ENCODE peak calls at places on chromosomes 13 and 19, in five cellular contexts. I is mesothelial cell of epicardium, X is type B pancreatic cell, D is prostate gland, Z is IMR-90. M is an unnamed sample.
A peak's percentile ranks its signal among the peaks of the same experiment; 100 is the strongest.

GRCh38 chr13:55219538-55219937 is 1921.2 kb upstream of the PRR20A start:
- DNase-seq in X (no peak), D (no peak), I (no peak), Z (no peak), M (no peak)

GRCh38 chr19:38993271-38993670 is 17.7 kb upstream of the FBXO17 start:
- DNase-seq in X (no peak), I (no peak), D (no peak), Z (peak; percentile 74), M (no peak)

GRCh38 chr13:63551731-63552130 is 2136.1 kb upstream of the PCDH20 start:
- DNase-seq in Z (no peak), X (no peak), I (no peak), D (no peak), M (no peak)

GRCh38 chr13:49806126-49806536 is 13.6 kb upstream of the KPNA3 start:
- DNase-seq in D (no peak), X (no peak), I (no peak), Z (no peak), M (no peak)

GRCh38 chr13:21913010-21913409 is 242.1 kb downstream of the FGF9 start:
- DNase-seq in D (no peak), Z (peak; percentile 19), X (no peak), I (no peak), M (no peak)

GRCh38 chr13:106573279-106573831 is 5.4 kb upstream of the ARGLU1 start:
- DNase-seq in X (no peak), I (no peak), Z (peak; percentile 52), D (no peak), M (no peak)

GRCh38 chr19:2540646-2541454 is 64.9 kb downstream of the GADD45B start:
- DNase-seq in X (peak; percentile 93), Z (peak; percentile 97), D (peak; percentile 94), I (peak; percentile 94), M (peak; percentile 65)

GRCh38 chr19:38676023-38676877 is 28.8 kb downstream of the ACTN4 start:
- DNase-seq in I (no peak), Z (peak; percentile 78), D (no peak), X (no peak), M (no peak)

GRCh38 chr19:45037393-45038169 is 1.3 kb upstream of the CLASRP start:
- DNase-seq in Z (no peak), I (no peak), X (no peak), D (no peak), M (no peak)

GRCh38 chr19:1739960-1740629 is 13.2 kb upstream of the ONECUT3 start:
- DNase-seq in Z (no peak), D (no peak), X (no peak), I (no peak), M (no peak)

GRCh38 chr19:6213266-6213595 is 66.5 kb downstream of the MLLT1 start:
- DNase-seq in X (peak; percentile 72), Z (no peak), D (no peak), I (no peak), M (no peak)

GRCh38 chr13:103283451-103283820 is 217.2 kb upstream of the SLC10A2 start:
- DNase-seq in D (no peak), X (no peak), I (no peak), Z (no peak), M (no peak)

GRCh38 chr19:17871878-17872250 is at the start of gene SLC5A5:
- DNase-seq in D (no peak), I (no peak), X (no peak), Z (no peak), M (no peak)

GRCh38 chr19:46344363-46344762 is 2.5 kb upstream of the PPP5C start:
- DNase-seq in I (no peak), X (no peak), D (no peak), Z (no peak), M (no peak)

GRCh38 chr13:28830580-28830979 is 10.4 kb downstream of the MTUS2 start:
- DNase-seq in I (no peak), X (no peak), D (no peak), Z (no peak), M (no peak)

GRCh38 chr19:17194608-17195007 is 20.5 kb upstream of the USE1 start:
- DNase-seq in I (no peak), X (no peak), Z (no peak), D (no peak), M (no peak)

GRCh38 chr13:48873598-48873997 is 102.1 kb upstream of the FNDC3A start:
- DNase-seq in I (no peak), D (no peak), Z (peak; percentile 59), X (no peak), M (no peak)

GRCh38 chr13:75437582-75438318 is 44.2 kb downstream of the TBC1D4 start:
- DNase-seq in D (no peak), Z (peak; percentile 35), X (no peak), I (no peak), M (no peak)

GRCh38 chr13:52449323-52450011 is 967 bp downstream of the VPS36 start:
- DNase-seq in Z (no peak), X (no peak), I (no peak), D (no peak), M (no peak)

GRCh38 chr19:37877147-37877546 is 29.2 kb downstream of the WDR87 start:
- DNase-seq in X (no peak), Z (no peak), D (no peak), I (no peak), M (no peak)

GRCh38 chr13:21979156-21979819 is 308.4 kb downstream of the FGF9 start:
- DNase-seq in X (no peak), Z (peak; percentile 71), I (no peak), D (no peak), M (no peak)

DNA sequence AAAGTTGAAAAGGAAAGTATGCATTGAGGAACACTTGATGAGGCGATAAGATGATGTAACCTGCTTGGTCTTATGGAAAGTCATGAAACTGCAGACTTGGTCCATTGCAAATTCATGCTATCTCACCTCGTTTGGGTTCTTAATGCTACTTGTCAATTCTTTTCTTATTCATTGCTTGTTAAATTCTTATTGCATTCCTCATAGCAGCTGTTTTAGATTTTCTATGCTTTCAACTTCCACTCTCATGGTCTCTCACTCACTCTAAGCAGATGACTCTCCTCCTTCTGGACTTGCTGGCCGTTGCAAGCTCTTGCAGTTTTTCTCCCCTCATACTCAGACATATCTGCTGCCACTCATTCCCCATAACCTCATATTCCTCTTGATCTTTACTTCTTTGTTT is 67.8 kb upstream of the CSNK1A1L start:
- DNase-seq in I (no peak), D (no peak), X (no peak), Z (peak; percentile 89), M (no peak)
- TF ChIP-seq CTCF in I (no peak), D (no peak), X (no peak), Z (no peak), M (no peak)

DNA sequence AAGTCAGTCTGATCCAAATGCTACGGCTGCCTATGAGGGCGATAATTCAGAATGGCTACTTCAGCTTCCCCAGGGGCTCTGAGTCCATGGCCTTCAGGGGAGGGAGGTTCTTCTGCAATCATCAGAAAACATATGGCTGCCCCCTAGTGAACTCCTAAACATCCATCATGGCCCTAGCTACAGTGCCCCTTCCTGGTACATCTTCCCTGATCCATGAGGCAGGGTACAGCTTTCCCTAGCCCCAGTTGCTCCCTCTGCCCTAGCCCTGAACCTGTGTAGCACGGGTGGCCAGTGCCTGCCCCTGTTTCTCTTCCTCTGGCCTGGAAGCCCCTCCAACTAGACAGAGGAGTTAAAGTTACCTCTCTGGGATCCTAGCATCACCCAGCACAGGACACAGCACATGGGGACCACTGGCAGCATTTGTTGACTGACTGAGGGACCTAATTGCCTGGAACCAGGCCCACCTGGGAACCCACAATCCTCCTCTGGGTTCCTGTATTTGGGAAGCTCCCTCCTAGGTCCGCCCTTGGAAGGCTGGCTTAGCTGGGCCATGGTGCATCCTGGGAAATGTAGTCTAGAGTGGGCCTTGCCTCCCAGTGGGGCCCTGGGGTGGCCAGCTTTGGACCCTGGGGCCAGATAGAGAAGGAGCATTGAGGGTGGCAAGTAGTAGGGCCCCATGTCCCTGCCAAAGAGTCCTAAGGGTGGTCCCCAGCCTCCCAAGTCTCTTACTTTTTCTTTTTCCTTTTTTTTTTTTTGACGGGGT is 17.7 kb upstream of the SEMA6B start:
- DNase-seq in I (no peak), Z (no peak), X (no peak), D (no peak), M (no peak)
- TF ChIP-seq CTCF in I (no peak), Z (no peak), X (no peak), D (no peak), M (no peak)

GRCh38 chr13:111093634-111094033 is 21.5 kb upstream of the ARHGEF7 start:
- DNase-seq in X (no peak), D (no peak), Z (no peak), I (no peak), M (no peak)
- TF ChIP-seq CTCF in X (no peak), D (no peak), Z (no peak), I (no peak), M (no peak)

DNA sequence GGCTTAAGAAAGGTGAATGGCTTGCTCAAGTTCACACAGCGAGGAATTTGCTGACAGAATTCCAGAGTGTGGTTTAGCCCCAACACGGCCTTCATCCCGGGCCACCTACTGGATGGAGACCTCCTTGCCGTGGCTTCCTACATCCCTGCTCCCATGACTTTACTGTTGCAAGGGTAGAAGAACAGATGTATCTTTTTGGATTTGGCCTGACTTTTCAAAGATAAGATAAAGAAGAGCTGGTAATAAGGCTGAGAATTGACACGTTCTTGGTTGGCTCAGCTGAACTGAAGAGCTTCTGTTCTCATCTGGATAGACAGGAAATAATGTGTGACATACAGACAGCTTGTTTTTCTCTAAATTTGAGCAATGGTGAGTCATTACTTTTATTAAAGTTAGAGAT is 113.1 kb downstream of the KLF5 start:
- DNase-seq in X (no peak), Z (peak; percentile 46), I (no peak), D (no peak), M (no peak)
- TF ChIP-seq CTCF in X (no peak), Z (peak; percentile 7), I (no peak), D (no peak), M (no peak)

GRCh38 chr13:36094478-36094877 is 36.7 kb downstream of the DCLK1 start:
- DNase-seq in X (no peak), D (no peak), Z (no peak), I (no peak), M (no peak)

GRCh38 chr13:36101157-36101556 is 30.0 kb downstream of the DCLK1 start:
- DNase-seq in I (no peak), D (no peak), Z (no peak), X (no peak), M (no peak)

GRCh38 chr13:36102721-36103120 is 28.5 kb downstream of the DCLK1 start:
- DNase-seq in X (no peak), D (no peak), Z (no peak), I (no peak), M (no peak)

GRCh38 chr13:36096411-36097184 is 34.6 kb downstream of the DCLK1 start:
- DNase-seq in Z (no peak), X (no peak), I (no peak), D (no peak), M (no peak)

GRCh38 chr13:36098080-36098479 is 33.1 kb downstream of the DCLK1 start:
- DNase-seq in Z (no peak), D (no peak), X (no peak), I (no peak), M (no peak)
- TF ChIP-seq CTCF in Z (no peak), D (no peak), X (no peak), I (no peak), M (no peak)

M was measured in neural crest cell.